ENCODE peak calls at places on chromosomes 16 and 17, in four cellular contexts. S is AG04450, F is kidney epithelial cell, A is suprapubic skin. D is an unnamed sample.

GRCh38 chr17:29059281-29059680 is 16.3 kb downstream of the PIPOX start:
- DNase-seq in S (peak), F (peak), A (no peak), D (peak)

GRCh38 chr17:46976626-46977270 is 2.3 kb downstream of the RPRML start:
- DNase-seq in F (no peak), A (no peak), S (no peak), D (no peak)

GRCh38 chr17:57349533-57350227 is 93.4 kb downstream of the MSI2 start:
- DNase-seq in F (no peak), A (no peak), S (no peak), D (no peak)

GRCh38 chr16:73043828-73044493 is 4.0 kb downstream of the ZFHX3 start:
- DNase-seq in S (no peak), A (no peak), F (no peak), D (no peak)

GRCh38 chr17:10574324-10574723 is 24.9 kb upstream of the MYH2 start:
- DNase-seq in S (no peak), F (no peak), A (no peak), D (no peak)

GRCh38 chr16:9046667-9047055 is 44.8 kb upstream of the HAPSTR1 start:
- DNase-seq in F (no peak), S (no peak), A (no peak), D (no peak)

GRCh38 chr17:13931111-13931526 is 138.2 kb upstream of the COX10 start:
- DNase-seq in F (no peak), A (no peak), S (no peak), D (peak)

GRCh38 chr17:13518271-13519000 is 83.3 kb downstream of the HS3ST3A1 start:
- DNase-seq in F (no peak), S (peak), A (no peak), D (peak)

GRCh38 chr17:30831257-30831656 is 509 bp upstream of the ATAD5 start:
- DNase-seq in S (no peak), A (no peak), F (no peak), D (no peak)

GRCh38 chr16:53672461-53672860 is 31.2 kb downstream of the RPGRIP1L start:
- DNase-seq in F (no peak), A (no peak), S (no peak), D (no peak)

GRCh38 chr16:19169081-19169639 is 1.1 kb downstream of the SYT17 start:
- DNase-seq in A (no peak), S (no peak), F (no peak), D (no peak)

GRCh38 chr17:12528036-12528435 is 137.7 kb upstream of the MYOCD start:
- DNase-seq in F (no peak), A (no peak), S (no peak), D (no peak)

GRCh38 chr17:50545306-50545705 is 1.7 kb upstream of the SPATA20 start:
- DNase-seq in S (no peak), F (no peak), A (no peak), D (no peak)

GRCh38 chr16:54207837-54208236 is 78.8 kb downstream of the IRX3 start:
- DNase-seq in S (no peak), A (no peak), F (no peak), D (no peak)

GRCh38 chr17:50834786-50835562 is 412 bp upstream of the WFIKKN2 start:
- DNase-seq in A (peak), F (no peak), S (peak), D (no peak)

GRCh38 chr16:85425061-85425662 is 188.0 kb upstream of the GSE1 start:
- DNase-seq in A (no peak), F (no peak), S (no peak), D (no peak)

GRCh38 chr17:82931696-82932060 is 91.9 kb upstream of the ZNF750 start:
- DNase-seq in F (no peak), S (peak), A (no peak), D (peak)

GRCh38 chr17:236641-237405 is 55.4 kb upstream of the DOC2B start:
- DNase-seq in F (no peak), S (no peak), A (no peak), D (no peak)

GRCh38 chr16:72884037-72884436 is 163.9 kb downstream of the ZFHX3 start:
- DNase-seq in A (no peak), S (no peak), F (no peak), D (peak)